ENCODE peak calls at places on chromosomes 3 and 15, in five cellular contexts. Q is mesendoderm; Y is activated CD4-positive, alpha-beta T cell treated with anti-CD3 and anti-CD28 coated beads, Interleukin-2, amount 10 ng/mL, durations not matched to agents 7 days and 5 days; V is substantia nigra; W is stimulated activated CD4-positive, alpha-beta T cell treated with anti-CD3 and anti-CD28 coated beads, Interleukin-4, amount 100 ng/mL, for 48 hours. K is an unnamed sample.

GRCh38 chr3:45604596-45604995 is 10.0 kb downstream of the LIMD1 start:
- DNase-seq in Q (no peak), Y (no peak), V (no peak), W (no peak), K (no peak)

GRCh38 chr3:46825450-46825849 is 37.8 kb downstream of the MYL3 start:
- DNase-seq in Q (peak; percentile 78), Y (no peak), V (no peak), W (no peak), K (no peak)

GRCh38 chr3:11482024-11482423 is 161.7 kb downstream of the VGLL4 start:
- DNase-seq in Q (no peak), Y (no peak), V (peak; percentile 57), W (no peak), K (no peak)

GRCh38 chr3:31377045-31377642 is 155.6 kb upstream of the STT3B start:
- DNase-seq in Q (no peak), Y (peak; percentile 25), V (no peak), W (no peak), K (peak; percentile 91)

GRCh38 chr15:57540736-57541135 is 51.0 kb upstream of the MYZAP start:
- DNase-seq in Q (no peak), Y (no peak), V (no peak), W (no peak), K (no peak)

GRCh38 chr15:57758556-57758955 is 52.0 kb downstream of the POLR2M start:
- DNase-seq in Q (no peak), Y (no peak), V (no peak), W (no peak), K (no peak)

GRCh38 chr3:58466899-58467563 is 24.9 kb upstream of the KCTD6 start:
- DNase-seq in Q (peak; percentile 34), Y (no peak), V (no peak), W (no peak), K (no peak)

GRCh38 chr15:100759698-100760356 is 119.8 kb upstream of the ALDH1A3 start:
- DNase-seq in Q (peak; percentile 85), Y (no peak), V (no peak), W (no peak), K (peak; percentile 52)

GRCh38 chr3:132785292-132785691 is 63.1 kb upstream of the NPHP3 start:
- DNase-seq in Q (no peak), Y (no peak), V (no peak), W (no peak), K (no peak)

GRCh38 chr3:64240445-64240844 is 15.2 kb upstream of the PRICKLE2 start:
- DNase-seq in Q (peak; percentile 70), Y (no peak), V (no peak), W (no peak), K (peak; percentile 55)

GRCh38 chr3:133041524-133041829 is 3.3 kb downstream of the TMEM108 start:
- DNase-seq in Q (no peak), Y (no peak), V (no peak), W (no peak), K (no peak)

GRCh38 chr15:101326462-101327146 is 31.6 kb upstream of the SNRPA1 start:
- DNase-seq in Q (no peak), Y (no peak), V (peak; percentile 32), W (no peak), K (no peak)

GRCh38 chr3:178439504-178439903 is 96.7 kb upstream of the KCNMB2 start:
- DNase-seq in Q (peak; percentile 47), Y (no peak), V (no peak), W (no peak), K (peak; percentile 17)

GRCh38 chr15:90711418-90711824 is 5.7 kb upstream of the BLM start:
- DNase-seq in Q (no peak), Y (no peak), V (no peak), W (no peak), K (no peak)

GRCh38 chr15:27545494-27546255 is 553.4 kb downstream of the OCA2 start:
- DNase-seq in Q (no peak), Y (no peak), V (no peak), W (no peak), K (peak; percentile 56)

GRCh38 chr3:178684881-178685590 is 148.8 kb downstream of the KCNMB2 start:
- DNase-seq in Q (peak; percentile 71), Y (peak; percentile 14), V (no peak), W (no peak), K (no peak)

GRCh38 chr3:157248590-157249425 is 88.9 kb upstream of the CCNL1 start:
- DNase-seq in Q (peak; percentile 77), Y (no peak), V (no peak), W (no peak), K (peak; percentile 63)

GRCh38 chr15:62791694-62792093 is 250.9 kb upstream of the TPM1 start:
- DNase-seq in Q (no peak), Y (no peak), V (no peak), W (no peak), K (no peak)

GRCh38 chr3:151156618-151157216 is 46.3 kb downstream of the GPR171 start:
- DNase-seq in Q (peak; percentile 91), Y (peak; percentile 66), V (no peak), W (no peak), K (peak; percentile 44)

GRCh38 chr15:70494861-70495571 is 268.3 kb downstream of the UACA start:
- DNase-seq in Q (peak; percentile 66), Y (no peak), V (no peak), W (no peak), K (peak; percentile 97)

GRCh38 chr15:31320022-31320421 is 6.6 kb upstream of the KLF13 start:
- DNase-seq in Q (no peak), Y (no peak), V (no peak), W (no peak), K (no peak)

GRCh38 chr15:91067026-91067425 is 33.0 kb upstream of the SV2B start:
- DNase-seq in Q (no peak), Y (no peak), V (no peak), W (no peak), K (no peak)

GRCh38 chr3:141065258-141065657 is 14.1 kb downstream of the SPSB4 start:
- DNase-seq in Q (no peak), Y (no peak), V (no peak), W (no peak), K (no peak)

GRCh38 chr3:14633819-14634424 is 17.6 kb upstream of the CCDC174 start:
- DNase-seq in Q (peak; percentile 64), Y (peak; percentile 64), V (peak; percentile 13), W (peak; percentile 50), K (no peak)

GRCh38 chr15:34716111-34716510 is 38.7 kb downstream of the GJD2 start:
- DNase-seq in Q (no peak), Y (no peak), V (no peak), W (no peak), K (no peak)

GRCh38 chr3:189316296-189317019 is 144.7 kb downstream of the TPRG1 start:
- DNase-seq in Q (peak; percentile 85), Y (no peak), V (no peak), W (no peak), K (no peak)

GRCh38 chr3:178022599-178022998 is 513.6 kb upstream of the KCNMB2 start:
- DNase-seq in Q (peak; percentile 14), Y (no peak), V (no peak), W (no peak), K (no peak)

GRCh38 chr15:51771773-51772172 is 20.4 kb downstream of the TMOD2 start:
- DNase-seq in Q (no peak), Y (no peak), V (no peak), W (no peak), K (no peak)

GRCh38 chr3:178392553-178392952 is 143.7 kb upstream of the KCNMB2 start:
- DNase-seq in Q (no peak), Y (no peak), V (no peak), W (no peak), K (no peak)

GRCh38 chr3:100440895-100441294 is 39.6 kb downstream of the LNP1 start:
- DNase-seq in Q (no peak), Y (peak; percentile 12), V (no peak), W (no peak), K (no peak)

GRCh38 chr3:65473746-65474145 is 565.0 kb downstream of the MAGI1 start:
- DNase-seq in Q (no peak), Y (no peak), V (no peak), W (no peak), K (peak; percentile 5)

GRCh38 chr3:88167173-88167572 is 17.4 kb downstream of the C3orf38 start:
- DNase-seq in Q (no peak), Y (no peak), V (no peak), W (no peak), K (no peak)

GRCh38 chr15:98800437-98801233 is 152.3 kb downstream of the IGF1R start:
- DNase-seq in Q (peak; percentile 95), Y (no peak), V (peak; percentile 51), W (no peak), K (peak; percentile 65)

GRCh38 chr15:61144055-61144454 is 85.0 kb downstream of the RORA start:
- DNase-seq in Q (no peak), Y (no peak), V (no peak), W (no peak), K (no peak)

GRCh38 chr3:133996251-133996661 is 33.5 kb downstream of the SLCO2A1 start:
- DNase-seq in Q (peak; percentile 56), Y (no peak), V (peak; percentile 25), W (no peak), K (no peak)

GRCh38 chr15:60972866-60973265 is 256.2 kb downstream of the RORA start:
- DNase-seq in Q (no peak), Y (no peak), V (no peak), W (no peak), K (no peak)

GRCh38 chr3:126659915-126660886 is 5.3 kb upstream of the TXNRD3 start:
- DNase-seq in Q (peak; percentile 51), Y (no peak), V (no peak), W (no peak), K (no peak)

GRCh38 chr3:148146241-148146640 is 551.5 kb upstream of the AGTR1 start:
- DNase-seq in Q (no peak), Y (no peak), V (no peak), W (no peak), K (no peak)

GRCh38 chr3:124780356-124780755 is 50.1 kb downstream of the UMPS start:
- DNase-seq in Q (peak; percentile 65), Y (no peak), V (peak; percentile 40), W (no peak), K (peak; percentile 0)